ENCODE peak calls at places on chromosome 19, in nine cellular contexts. One of them, this sample, is unnamed.

GRCh38 chr19:41753936-41754529 is 1.3 kb upstream of the CEACAM6 start:
- DNase-seq in breast epithelium: no peak
- DNase-seq in heart left ventricle: no peak
- DNase-seq in IMR-90: peak; percentile 4
- DNase-seq in HepG2: peak; percentile 14
- DNase-seq in esophagus squamous epithelium: no peak
- DNase-seq in A549: peak; percentile 69
- DNase-seq in ovary: no peak
- DNase-seq in suprapubic skin: no peak
- DNase-seq in this sample: peak; percentile 23

GRCh38 chr19:54136086-54136863 is 1.3 kb upstream of the CNOT3 start:
- DNase-seq in breast epithelium: no peak
- DNase-seq in heart left ventricle: no peak
- DNase-seq in IMR-90: peak; percentile 16
- DNase-seq in HepG2: no peak
- DNase-seq in esophagus squamous epithelium: no peak
- DNase-seq in A549: no peak
- DNase-seq in ovary: no peak
- DNase-seq in suprapubic skin: peak; percentile 67
- DNase-seq in this sample: no peak

GRCh38 chr19:2974342-2974932 is 2.9 kb upstream of the TLE6 start:
- DNase-seq in breast epithelium: no peak
- DNase-seq in heart left ventricle: peak; percentile 70
- DNase-seq in IMR-90: no peak
- DNase-seq in HepG2: no peak
- DNase-seq in esophagus squamous epithelium: no peak
- DNase-seq in A549: no peak
- DNase-seq in ovary: no peak
- DNase-seq in suprapubic skin: peak; percentile 78
- DNase-seq in this sample: peak; percentile 81

GRCh38 chr19:43809762-43810696 is 7.8 kb upstream of the LYPD5 start:
- DNase-seq in breast epithelium: no peak
- DNase-seq in heart left ventricle: no peak
- DNase-seq in IMR-90: peak; percentile 74
- DNase-seq in HepG2: peak; percentile 29
- DNase-seq in esophagus squamous epithelium: no peak
- DNase-seq in A549: peak; percentile 82
- DNase-seq in ovary: no peak
- DNase-seq in suprapubic skin: no peak
- DNase-seq in this sample: no peak

GRCh38 chr19:18320865-18321728 is 1.8 kb downstream of the LSM4 start:
- DNase-seq in breast epithelium: no peak
- DNase-seq in heart left ventricle: no peak
- DNase-seq in IMR-90: no peak
- DNase-seq in HepG2: no peak
- DNase-seq in esophagus squamous epithelium: no peak
- DNase-seq in A549: no peak
- DNase-seq in ovary: no peak
- DNase-seq in suprapubic skin: no peak
- DNase-seq in this sample: no peak

GRCh38 chr19:43814663-43815352 is 12.3 kb upstream of the ZNF283 start:
- DNase-seq in breast epithelium: no peak
- DNase-seq in heart left ventricle: no peak
- DNase-seq in IMR-90: no peak
- DNase-seq in HepG2: no peak
- DNase-seq in esophagus squamous epithelium: no peak
- DNase-seq in A549: no peak
- DNase-seq in ovary: no peak
- DNase-seq in suprapubic skin: no peak
- DNase-seq in this sample: no peak

GRCh38 chr19:40599331-40600085 is 1.7 kb upstream of the LTBP4 start:
- DNase-seq in breast epithelium: no peak
- DNase-seq in heart left ventricle: peak; percentile 42
- DNase-seq in IMR-90: no peak
- DNase-seq in HepG2: no peak
- DNase-seq in esophagus squamous epithelium: no peak
- DNase-seq in A549: no peak
- DNase-seq in ovary: peak; percentile 60
- DNase-seq in suprapubic skin: no peak
- DNase-seq in this sample: no peak

GRCh38 chr19:28941833-28942232 is 271.1 kb downstream of the UQCRFS1 start:
- DNase-seq in breast epithelium: no peak
- DNase-seq in heart left ventricle: no peak
- DNase-seq in IMR-90: no peak
- DNase-seq in HepG2: no peak
- DNase-seq in esophagus squamous epithelium: no peak
- DNase-seq in A549: no peak
- DNase-seq in ovary: no peak
- DNase-seq in suprapubic skin: no peak
- DNase-seq in this sample: no peak

GRCh38 chr19:55319786-55320185 is 5.4 kb downstream of the TMEM150B start:
- DNase-seq in breast epithelium: no peak
- DNase-seq in heart left ventricle: peak; percentile 66
- DNase-seq in IMR-90: peak; percentile 28
- DNase-seq in HepG2: no peak
- DNase-seq in esophagus squamous epithelium: no peak
- DNase-seq in A549: no peak
- DNase-seq in ovary: peak; percentile 36
- DNase-seq in suprapubic skin: no peak
- DNase-seq in this sample: no peak

GRCh38 chr19:1264801-1265610 is 4.1 kb upstream of the CIRBP start:
- DNase-seq in breast epithelium: peak; percentile 78
- DNase-seq in heart left ventricle: peak; percentile 82
- DNase-seq in IMR-90: peak; percentile 88
- DNase-seq in HepG2: peak; percentile 84
- DNase-seq in esophagus squamous epithelium: no peak
- DNase-seq in A549: peak; percentile 86
- DNase-seq in ovary: peak; percentile 78
- DNase-seq in suprapubic skin: peak; percentile 90
- DNase-seq in this sample: no peak

GRCh38 chr19:14265285-14266036 is 59.5 kb upstream of the ADGRL1 start:
- DNase-seq in breast epithelium: no peak
- DNase-seq in heart left ventricle: no peak
- DNase-seq in IMR-90: no peak
- DNase-seq in HepG2: no peak
- DNase-seq in esophagus squamous epithelium: no peak
- DNase-seq in A549: no peak
- DNase-seq in ovary: no peak
- DNase-seq in suprapubic skin: no peak
- DNase-seq in this sample: no peak

GRCh38 chr19:38861368-38861767 is 11.6 kb upstream of the HNRNPL start:
- DNase-seq in breast epithelium: no peak
- DNase-seq in heart left ventricle: no peak
- DNase-seq in IMR-90: no peak
- DNase-seq in HepG2: no peak
- DNase-seq in esophagus squamous epithelium: no peak
- DNase-seq in A549: no peak
- DNase-seq in ovary: no peak
- DNase-seq in suprapubic skin: no peak
- DNase-seq in this sample: no peak

GRCh38 chr19:13850910-13851753 is 25.8 kb upstream of the NANOS3 start:
- DNase-seq in breast epithelium: peak; percentile 91
- DNase-seq in heart left ventricle: peak; percentile 89
- DNase-seq in IMR-90: peak; percentile 94
- DNase-seq in HepG2: peak; percentile 91
- DNase-seq in esophagus squamous epithelium: no peak
- DNase-seq in A549: peak; percentile 95
- DNase-seq in ovary: peak; percentile 87
- DNase-seq in suprapubic skin: peak; percentile 97
- DNase-seq in this sample: peak; percentile 80

GRCh38 chr19:41698746-41699230 is 9.6 kb upstream of the CEACAM5 start:
- DNase-seq in breast epithelium: no peak
- DNase-seq in heart left ventricle: no peak
- DNase-seq in IMR-90: no peak
- DNase-seq in HepG2: no peak
- DNase-seq in esophagus squamous epithelium: no peak
- DNase-seq in A549: peak; percentile 55
- DNase-seq in ovary: no peak
- DNase-seq in suprapubic skin: no peak
- DNase-seq in this sample: no peak

GRCh38 chr19:52961981-52962380 is 700 bp downstream of the ZNF816 start:
- DNase-seq in breast epithelium: no peak
- DNase-seq in heart left ventricle: no peak
- DNase-seq in IMR-90: no peak
- DNase-seq in HepG2: peak; percentile 1
- DNase-seq in esophagus squamous epithelium: no peak
- DNase-seq in A549: no peak
- DNase-seq in ovary: no peak
- DNase-seq in suprapubic skin: no peak
- DNase-seq in this sample: no peak

GRCh38 chr19:10603873-10604459 is 16.9 kb upstream of the AP1M2 start:
- DNase-seq in breast epithelium: no peak
- DNase-seq in heart left ventricle: no peak
- DNase-seq in IMR-90: no peak
- DNase-seq in HepG2: no peak
- DNase-seq in esophagus squamous epithelium: no peak
- DNase-seq in A549: no peak
- DNase-seq in ovary: no peak
- DNase-seq in suprapubic skin: no peak
- DNase-seq in this sample: no peak

GRCh38 chr19:34363094-34363493 is 1.9 kb upstream of the GPI start:
- DNase-seq in breast epithelium: no peak
- DNase-seq in heart left ventricle: no peak
- DNase-seq in IMR-90: no peak
- DNase-seq in HepG2: peak; percentile 81
- DNase-seq in esophagus squamous epithelium: no peak
- DNase-seq in A549: no peak
- DNase-seq in ovary: no peak
- DNase-seq in suprapubic skin: no peak
- DNase-seq in this sample: no peak

GRCh38 chr19:4590559-4590958 is 31.1 kb upstream of the SEMA6B start:
- DNase-seq in breast epithelium: no peak
- DNase-seq in heart left ventricle: no peak
- DNase-seq in IMR-90: no peak
- DNase-seq in HepG2: no peak
- DNase-seq in esophagus squamous epithelium: no peak
- DNase-seq in A549: no peak
- DNase-seq in ovary: no peak
- DNase-seq in suprapubic skin: no peak
- DNase-seq in this sample: no peak
- H3K4me3 ChIP-seq in breast epithelium: no peak overlapping the region
- H3K4me3 ChIP-seq in heart left ventricle: no peak overlapping the region
- H3K4me3 ChIP-seq in IMR-90: no peak overlapping the region
- H3K4me3 ChIP-seq in HepG2: no peak overlapping the region
- H3K4me3 ChIP-seq in esophagus squamous epithelium: no peak overlapping the region
- H3K4me3 ChIP-seq in A549: no peak overlapping the region
- H3K4me3 ChIP-seq in ovary: no peak overlapping the region
- H3K4me3 ChIP-seq in suprapubic skin: no peak overlapping the region
- H3K4me3 ChIP-seq in this sample: no peak overlapping the region

DNA sequence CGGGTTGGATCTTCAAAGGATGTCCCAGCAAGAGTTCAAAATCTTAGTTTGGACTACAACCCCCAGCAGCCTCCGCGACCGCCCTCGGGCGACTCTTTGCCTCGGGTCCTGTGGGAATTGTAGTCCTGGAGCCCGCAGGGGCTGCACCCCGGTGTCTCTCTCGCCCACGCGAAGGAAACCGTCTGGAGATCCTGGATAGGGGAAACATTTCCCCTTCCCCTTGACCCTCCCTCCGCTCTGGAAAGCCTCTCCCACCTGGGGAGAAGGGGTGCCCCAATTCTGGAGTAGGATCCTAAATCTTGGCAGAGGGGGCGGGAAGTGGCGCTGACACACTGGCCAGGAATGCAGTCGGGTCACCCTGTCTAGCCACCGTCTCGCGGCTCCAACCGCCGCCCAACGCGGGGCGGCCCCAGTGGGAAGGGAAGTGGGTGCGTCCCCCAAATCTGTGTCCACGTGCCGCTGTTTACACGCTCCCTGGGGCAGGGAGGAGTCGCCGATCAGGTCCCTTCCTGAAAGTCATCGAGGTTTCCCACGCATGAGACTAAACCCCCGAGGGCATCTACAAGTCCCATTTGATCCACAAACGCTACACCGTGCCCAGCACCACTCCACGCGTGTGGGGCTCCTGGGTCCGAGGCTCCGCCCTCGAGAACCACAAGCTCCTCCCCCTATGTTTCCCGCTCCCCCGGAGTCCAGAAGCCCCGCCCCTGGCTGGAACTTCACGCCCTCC is 731 bp upstream of the PPP1R13L start:
- DNase-seq in breast epithelium: peak; percentile 91
- DNase-seq in heart left ventricle: peak; percentile 93
- DNase-seq in IMR-90: peak; percentile 80
- DNase-seq in HepG2: peak; percentile 81
- DNase-seq in esophagus squamous epithelium: no peak
- DNase-seq in A549: peak; percentile 94
- DNase-seq in ovary: peak; percentile 88
- DNase-seq in suprapubic skin: peak; percentile 96
- DNase-seq in this sample: peak; percentile 81
- TF ChIP-seq POLR2A in breast epithelium: no peak
- TF ChIP-seq POLR2A in heart left ventricle: no peak
- TF ChIP-seq POLR2A in IMR-90: peak; percentile 25
- TF ChIP-seq POLR2A in HepG2: peak; percentile 76
- TF ChIP-seq POLR2A in esophagus squamous epithelium: no peak
- TF ChIP-seq POLR2A in A549: peak; percentile 12
- TF ChIP-seq POLR2A in ovary: peak; percentile 4
- TF ChIP-seq POLR2A in suprapubic skin: no peak
- TF ChIP-seq POLR2A in this sample: no peak

DNA sequence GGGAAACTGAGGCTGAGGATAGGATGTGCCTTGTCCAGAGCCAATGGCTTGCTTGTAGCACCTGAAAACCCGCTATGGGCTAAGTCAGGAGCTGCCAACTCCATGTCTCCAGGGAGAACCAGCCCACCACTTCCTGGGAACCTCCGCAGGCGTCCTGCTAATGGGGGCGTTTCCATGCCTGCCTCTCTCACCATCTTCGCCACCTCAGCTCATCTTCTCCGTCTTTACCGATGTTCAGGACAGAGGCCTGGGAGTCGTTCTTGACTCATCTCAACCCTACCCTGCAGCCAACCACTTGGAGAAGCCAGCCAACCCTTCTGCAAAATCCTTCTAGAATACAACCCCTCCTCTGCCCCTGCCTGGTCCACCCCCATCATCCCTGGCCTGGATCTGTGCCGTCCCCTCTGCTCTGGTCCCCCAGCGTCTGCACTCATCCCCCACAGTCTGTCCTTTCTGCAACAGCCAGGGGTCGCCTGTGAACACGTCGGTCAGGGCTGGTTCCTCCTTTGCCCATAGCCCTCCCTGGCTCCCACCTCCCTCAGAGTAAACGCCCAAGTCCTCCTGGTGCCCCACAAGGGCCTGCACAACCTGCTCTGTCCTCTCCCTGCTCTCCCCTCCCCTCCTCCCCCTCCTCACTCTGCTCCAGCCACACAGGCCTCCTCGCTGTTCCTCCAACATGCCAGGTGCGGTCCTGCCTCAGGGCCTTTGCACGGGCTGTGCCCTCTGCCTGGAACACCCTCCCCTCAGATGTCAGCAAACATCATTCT is 31.0 kb downstream of the PTPRS start:
- DNase-seq in breast epithelium: no peak
- DNase-seq in heart left ventricle: no peak
- DNase-seq in IMR-90: no peak
- DNase-seq in HepG2: no peak
- DNase-seq in esophagus squamous epithelium: no peak
- DNase-seq in A549: no peak
- DNase-seq in ovary: peak; percentile 61
- DNase-seq in suprapubic skin: no peak
- DNase-seq in this sample: no peak
- TF ChIP-seq CTCF in breast epithelium: no peak
- TF ChIP-seq CTCF in heart left ventricle: no peak
- TF ChIP-seq CTCF in IMR-90: peak; percentile 3
- TF ChIP-seq CTCF in HepG2: peak; percentile 36
- TF ChIP-seq CTCF in esophagus squamous epithelium: no peak
- TF ChIP-seq CTCF in A549: no peak
- TF ChIP-seq CTCF in ovary: no peak
- TF ChIP-seq CTCF in suprapubic skin: no peak
- TF ChIP-seq CTCF in this sample: no peak

GRCh38 chr19:48139053-48139452 is 28.4 kb upstream of the PLA2G4C start:
- DNase-seq in breast epithelium: no peak
- DNase-seq in heart left ventricle: no peak
- DNase-seq in IMR-90: no peak
- DNase-seq in HepG2: no peak
- DNase-seq in esophagus squamous epithelium: no peak
- DNase-seq in A549: no peak
- DNase-seq in ovary: no peak
- DNase-seq in suprapubic skin: no peak
- DNase-seq in this sample: no peak
- H3K4me3 ChIP-seq in breast epithelium: no peak overlapping the region
- H3K4me3 ChIP-seq in heart left ventricle: no peak overlapping the region
- H3K4me3 ChIP-seq in IMR-90: no peak overlapping the region
- H3K4me3 ChIP-seq in HepG2: no peak overlapping the region
- H3K4me3 ChIP-seq in esophagus squamous epithelium: no peak overlapping the region
- H3K4me3 ChIP-seq in A549: no peak overlapping the region
- H3K4me3 ChIP-seq in ovary: no peak overlapping the region
- H3K4me3 ChIP-seq in suprapubic skin: no peak overlapping the region
- H3K4me3 ChIP-seq in this sample: no peak overlapping the region

This sample was measured in tibial nerve.